ENCODE peak calls at places on chromosomes 11 and 22, in six cellular contexts. F is GM12878, Y is A549, N is NB4, L is K562, P is endothelial cell of umbilical vein. T is an unnamed sample.

GRCh38 chr11:72781313-72782080 is 12.3 kb downstream of the STARD10 start:
- DNase-seq in F (no peak), Y (no peak), N (peak; percentile 47), L (peak; percentile 89), P (no peak), T (no peak)

GRCh38 chr11:108933630-108934029 is 268.8 kb downstream of the DDX10 start:
- DNase-seq in F (no peak), Y (no peak), N (no peak), L (no peak), P (no peak), T (no peak)

GRCh38 chr11:29184939-29185890 is 831.6 kb downstream of the KCNA4 start:
- DNase-seq in F (no peak), Y (peak; percentile 16), N (no peak), L (no peak), P (no peak), T (no peak)

GRCh38 chr11:59263225-59263894 is 50.6 kb upstream of the MPEG1 start:
- DNase-seq in F (no peak), Y (no peak), N (peak; percentile 35), L (no peak), P (no peak), T (peak; percentile 9)

GRCh38 chr11:33777906-33778305 is 3.6 kb upstream of the FBXO3 start:
- DNase-seq in F (no peak), Y (no peak), N (no peak), L (no peak), P (no peak), T (no peak)

GRCh38 chr11:66231561-66231960 is 36.9 kb upstream of the RAB1B start:
- DNase-seq in F (no peak), Y (no peak), N (no peak), L (no peak), P (no peak), T (no peak)

GRCh38 chr22:17540481-17540880 is 22.8 kb upstream of the SLC25A18 start:
- DNase-seq in F (no peak), Y (no peak), N (no peak), L (peak; percentile 69), P (no peak), T (no peak)

GRCh38 chr22:46472722-46473016 is 64.8 kb downstream of the CELSR1 start:
- DNase-seq in F (no peak), Y (no peak), N (no peak), L (no peak), P (no peak), T (no peak)

GRCh38 chr11:126194121-126194543 is 17.3 kb downstream of the RPUSD4 start:
- DNase-seq in F (no peak), Y (peak; percentile 37), N (peak; percentile 63), L (peak; percentile 56), P (peak; percentile 67), T (peak; percentile 44)

GRCh38 chr11:82663535-82663934 is 70.1 kb downstream of the FAM181B start:
- DNase-seq in F (no peak), Y (no peak), N (no peak), L (no peak), P (no peak), T (no peak)

GRCh38 chr11:47269829-47270305 is at the start of gene MADD:
- DNase-seq in F (peak; percentile 55), Y (peak; percentile 80), N (peak; percentile 94), L (peak; percentile 96), P (peak; percentile 83), T (peak; percentile 65)

GRCh38 chr11:47272706-47273105 is 2.8 kb downstream of the MADD start:
- DNase-seq in F (no peak), Y (no peak), N (peak; percentile 41), L (no peak), P (no peak), T (no peak)

GRCh38 chr11:47271961-47272661 is 2.2 kb downstream of the MADD start:
- DNase-seq in F (no peak), Y (no peak), N (peak; percentile 17), L (no peak), P (no peak), T (no peak)

GRCh38 chr11:47270331-47271271 is 668 bp downstream of the MADD start:
- DNase-seq in F (no peak), Y (peak; percentile 57), N (peak; percentile 63), L (peak; percentile 74), P (peak; percentile 26), T (peak; percentile 49)

DNA sequence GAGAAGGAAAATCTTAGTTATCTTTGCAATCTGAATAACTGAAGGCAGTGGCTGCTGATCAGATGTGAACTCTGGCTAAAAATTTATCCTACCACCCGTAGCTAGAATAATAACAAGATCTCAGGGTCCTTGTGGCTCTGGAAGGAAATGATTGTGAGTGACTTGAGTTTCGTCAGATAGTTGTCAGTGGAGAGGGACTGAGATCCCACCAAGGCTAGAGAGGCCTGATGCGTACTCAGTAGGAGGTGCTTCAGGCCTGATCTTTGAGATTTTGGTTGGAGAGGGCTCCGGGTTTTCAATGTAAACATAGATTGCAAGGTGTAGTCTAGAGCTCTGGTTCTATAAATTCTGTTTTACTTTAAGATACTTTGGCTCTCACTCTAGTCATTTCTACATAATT is 1.4 kb downstream of the MADD start:
- DNase-seq in F (no peak), Y (no peak), N (peak; percentile 21), L (no peak), P (no peak), T (no peak)
- TF ChIP-seq MYC in F (no peak), Y (no peak), N (no peak), L (no peak), P (no peak), T (no peak)

DNA sequence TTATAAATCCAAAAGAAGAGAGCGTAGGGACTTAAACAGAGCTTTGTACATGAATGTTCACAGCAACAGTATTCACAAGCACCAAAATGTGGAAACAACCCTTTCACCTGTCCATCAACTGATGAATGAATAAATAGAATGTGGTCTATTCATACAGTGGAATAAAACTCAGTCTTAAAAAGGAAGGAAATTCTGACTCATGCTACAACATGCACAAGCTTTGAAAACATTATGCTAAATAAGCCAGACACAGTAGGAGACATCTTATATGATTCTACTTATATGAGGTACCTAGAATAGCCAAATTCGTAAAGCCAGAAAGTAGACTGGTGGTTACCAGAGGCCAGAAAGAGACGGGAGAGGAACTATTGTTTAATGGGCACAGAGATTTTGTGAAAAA is 74.3 kb downstream of the SHANK2 start:
- DNase-seq in F (no peak), Y (no peak), N (no peak), L (no peak), P (no peak), T (no peak)
- TF ChIP-seq MYC in F (no peak), Y (no peak), N (no peak), L (no peak), P (no peak), T (no peak)

GRCh38 chr22:26646158-26646557 is 11.2 kb upstream of the MIAT start:
- DNase-seq in F (no peak), Y (no peak), N (no peak), L (no peak), P (no peak), T (no peak)

GRCh38 chr22:26648011-26648497 is 9.3 kb upstream of the MIAT start:
- DNase-seq in F (no peak), Y (no peak), N (no peak), L (no peak), P (no peak), T (no peak)

GRCh38 chr22:26643368-26644100 is 13.9 kb upstream of the MIAT start:
- DNase-seq in F (no peak), Y (no peak), N (no peak), L (no peak), P (no peak), T (no peak)

GRCh38 chr22:26642465-26643367 is 14.7 kb upstream of the MIAT start:
- DNase-seq in F (no peak), Y (no peak), N (peak; percentile 84), L (peak; percentile 57), P (no peak), T (no peak)
- TF ChIP-seq MYC in F (no peak), Y (no peak), N (no peak), L (no peak), P (no peak), T (no peak)

DNA sequence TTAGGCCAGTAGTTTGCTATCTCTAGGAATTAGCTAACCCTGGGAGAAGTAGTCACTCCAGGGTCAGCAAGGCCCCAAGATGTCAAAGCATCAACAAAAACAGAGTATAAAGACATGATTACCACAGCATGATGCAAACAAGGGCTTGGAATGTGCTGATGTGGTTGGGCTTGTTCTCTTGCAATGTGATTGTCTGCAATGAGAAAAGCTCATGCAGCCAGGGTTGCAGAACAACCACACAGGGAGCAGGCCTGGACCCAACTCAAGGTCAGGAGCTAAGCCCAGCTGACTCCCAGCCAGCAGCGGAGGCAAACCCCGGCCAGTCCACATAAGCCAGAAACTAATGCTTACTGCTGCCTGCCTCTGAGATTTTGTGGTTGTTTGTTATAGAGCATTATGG is 132.4 kb upstream of the ZC3H12C start:
- DNase-seq in F (no peak), Y (no peak), N (no peak), L (no peak), P (no peak), T (no peak)
- TF ChIP-seq MYC in F (no peak), Y (no peak), N (no peak), L (no peak), P (no peak), T (no peak)

GRCh38 chr11:110903830-110904229 is 191.6 kb upstream of the ARHGAP20 start:
- DNase-seq in F (no peak), Y (no peak), N (no peak), L (no peak), P (no peak), T (no peak)
- TF ChIP-seq MYC in F (no peak), Y (no peak), N (no peak), L (no peak), P (no peak), T (no peak)

GRCh38 chr11:102323542-102324261 is 6.4 kb downstream of the BIRC3 start:
- DNase-seq in F (no peak), Y (no peak), N (no peak), L (no peak), P (no peak), T (no peak)
- TF ChIP-seq MYC in F (no peak), Y (no peak), N (no peak), L (no peak), P (no peak), T (no peak)

DNA sequence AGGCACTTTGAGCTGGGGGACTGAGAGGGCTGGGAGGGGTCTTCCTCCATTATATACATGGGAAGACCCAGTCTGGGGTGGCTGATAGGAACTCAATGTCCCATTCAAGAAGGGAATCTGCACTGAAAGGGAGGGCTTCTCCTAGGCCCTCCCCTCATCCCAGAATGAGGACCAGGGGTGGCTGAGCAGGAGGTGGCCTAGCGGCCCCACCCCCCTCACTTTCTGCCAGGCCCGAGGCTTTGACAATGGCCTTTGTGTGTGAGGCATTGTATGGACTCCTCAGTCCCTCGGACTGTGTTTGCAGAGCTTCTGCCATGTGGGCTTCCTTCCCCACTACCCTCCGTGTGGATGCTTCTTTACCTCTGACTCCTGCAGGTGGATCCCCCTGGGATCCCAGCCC is 65.7 kb downstream of the NECTIN1 start:
- DNase-seq in F (no peak), Y (no peak), N (no peak), L (no peak), P (no peak), T (peak; percentile 53)
- TF ChIP-seq MYC in F (no peak), Y (no peak), N (no peak), L (no peak), P (no peak), T (no peak)

DNA sequence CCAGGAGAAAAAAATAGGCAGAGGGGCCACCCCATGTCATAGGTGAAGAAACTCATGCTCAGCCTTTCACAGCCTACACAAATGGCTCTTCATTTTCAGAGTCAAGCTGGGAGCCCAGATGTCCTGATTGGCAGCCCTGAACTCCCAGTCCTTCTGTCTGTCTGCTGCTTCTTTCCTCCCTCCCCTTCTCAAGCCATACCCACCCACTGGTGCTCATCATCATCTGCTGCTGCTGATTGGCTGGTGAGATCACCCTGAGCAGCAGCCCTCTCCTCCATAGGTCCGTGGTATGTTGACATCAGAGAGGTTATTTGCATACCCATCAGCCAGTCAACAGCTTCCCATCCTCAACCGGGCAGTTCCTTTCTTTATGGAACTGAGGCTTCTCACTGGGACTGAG is 46.1 kb upstream of the PRDM11 start:
- DNase-seq in F (no peak), Y (peak; percentile 61), N (peak; percentile 96), L (peak; percentile 32), P (peak; percentile 22), T (no peak)
- TF ChIP-seq MYC in F (no peak), Y (no peak), N (peak; percentile 12), L (no peak), P (no peak), T (no peak)

T was measured in HepG2.